ENCODE peak calls at places on chromosomes 2 and 18, in six cellular contexts. M is NCI-H524; D is stimulated activated CD8-positive, alpha-beta memory T cell treated with anti-CD3 and anti-CD28 coated beads, Interleukin-12 subunit alpha, Interleukin-12 subunit beta, amount 100 ng/mL, for 1 hour; I is fibroblast of mammary gland; V is effector CD4-positive, alpha-beta T cell; B is naive B cell. R is an unnamed sample.

GRCh38 chr2:207530160-207531023 is 630 bp downstream of the CREB1 start:
- DNase-seq in M (peak), D (peak), I (peak), V (peak), B (peak), R (peak)

GRCh38 chr18:30328839-30329238 is 713.7 kb downstream of the DSC3 start:
- DNase-seq in M (no peak), D (no peak), I (no peak), V (no peak), B (no peak), R (no peak)

GRCh38 chr2:230672836-230673235 is 39.8 kb upstream of the CAB39 start:
- DNase-seq in M (no peak), D (no peak), I (no peak), V (no peak), B (no peak), R (no peak)

GRCh38 chr2:112936927-112937232 is 25.9 kb downstream of the IL37 start:
- DNase-seq in M (no peak), D (no peak), I (no peak), V (no peak), B (no peak), R (no peak)

GRCh38 chr2:177262137-177262536 is 2.4 kb downstream of the NFE2L2 start:
- DNase-seq in M (peak), D (no peak), I (no peak), V (no peak), B (no peak), R (no peak)

GRCh38 chr18:49041677-49042570 is 91.2 kb upstream of the SMAD7 start:
- DNase-seq in M (peak), D (peak), I (peak), V (peak), B (no peak), R (no peak)

GRCh38 chr18:51082571-51083264 is 52.7 kb downstream of the SMAD4 start:
- DNase-seq in M (no peak), D (no peak), I (no peak), V (no peak), B (no peak), R (no peak)

GRCh38 chr18:24544141-24544498 is 83.7 kb downstream of the HRH4 start:
- DNase-seq in M (peak), D (no peak), I (peak), V (no peak), B (no peak), R (no peak)

GRCh38 chr2:25794544-25795276 is 83.6 kb downstream of the ASXL2 start:
- DNase-seq in M (no peak), D (no peak), I (no peak), V (no peak), B (no peak), R (peak)

GRCh38 chr2:25650249-25650648 is 23.1 kb downstream of the DTNB start:
- DNase-seq in M (no peak), D (no peak), I (no peak), V (no peak), B (no peak), R (no peak)

GRCh38 chr2:201472411-201472810 is 20.9 kb downstream of the STRADB start:
- DNase-seq in M (no peak), D (no peak), I (peak), V (no peak), B (no peak), R (no peak)

R was measured in KG1.